ENCODE peak calls at places on chromosomes 3 and 15, in five cellular contexts. One of them, this sample, is unnamed. For H3K27me3, the result is how much of the 10 kb centered on the place peaks cover.

GRCh38 chr3:58585005-58585786 is 8.0 kb upstream of the FAM107A start:
- DNase-seq in breast epithelium: peak
- DNase-seq in neural progenitor cell: peak
- DNase-seq in endodermal cell: peak
- DNase-seq in AG04450: no peak
- DNase-seq in this sample: peak

GRCh38 chr15:82709421-82710207 is at the start of gene AP3B2:
- DNase-seq in AG04450: no peak
- DNase-seq in endodermal cell: peak
- DNase-seq in neural progenitor cell: peak
- DNase-seq in breast epithelium: peak
- DNase-seq in this sample: peak

GRCh38 chr3:127158614-127159221 is 34.2 kb upstream of the PRR23E start:
- DNase-seq in breast epithelium: peak
- DNase-seq in endodermal cell: peak
- DNase-seq in AG04450: no peak
- DNase-seq in neural progenitor cell: peak
- DNase-seq in this sample: peak

GRCh38 chr15:57761562-57761961 is 55.0 kb downstream of the POLR2M start:
- DNase-seq in breast epithelium: no peak
- DNase-seq in neural progenitor cell: no peak
- DNase-seq in endodermal cell: no peak
- DNase-seq in AG04450: no peak
- DNase-seq in this sample: no peak

GRCh38 chr15:41878355-41878699 is 15.5 kb downstream of the SPTBN5 start:
- DNase-seq in AG04450: no peak
- DNase-seq in neural progenitor cell: no peak
- DNase-seq in endodermal cell: no peak
- DNase-seq in breast epithelium: peak
- DNase-seq in this sample: no peak

GRCh38 chr15:74235962-74236361 is at the start of gene CCDC33:
- DNase-seq in AG04450: no peak
- DNase-seq in endodermal cell: no peak
- DNase-seq in breast epithelium: no peak
- DNase-seq in neural progenitor cell: no peak
- DNase-seq in this sample: no peak

GRCh38 chr3:113021471-113021870 is 30.7 kb downstream of the GTPBP8 start:
- DNase-seq in neural progenitor cell: no peak
- DNase-seq in breast epithelium: no peak
- DNase-seq in AG04450: no peak
- DNase-seq in endodermal cell: no peak
- DNase-seq in this sample: no peak

GRCh38 chr15:86624261-86625036 is 544.8 kb downstream of the AGBL1 start:
- DNase-seq in endodermal cell: peak
- DNase-seq in breast epithelium: no peak
- DNase-seq in AG04450: no peak
- DNase-seq in neural progenitor cell: peak
- DNase-seq in this sample: peak

GRCh38 chr3:57557088-57557537 is 1.0 kb downstream of the PDE12 start:
- DNase-seq in breast epithelium: no peak
- DNase-seq in endodermal cell: peak
- DNase-seq in neural progenitor cell: peak
- DNase-seq in AG04450: no peak
- DNase-seq in this sample: peak

GRCh38 chr3:127536818-127537810 is 53.4 kb downstream of the TPRA1 start:
- DNase-seq in breast epithelium: no peak
- DNase-seq in AG04450: no peak
- DNase-seq in neural progenitor cell: peak
- DNase-seq in endodermal cell: peak
- DNase-seq in this sample: peak

GRCh38 chr3:56980798-56981390 is 79.6 kb upstream of the SPATA12 start:
- DNase-seq in AG04450: peak
- DNase-seq in endodermal cell: no peak
- DNase-seq in breast epithelium: no peak
- DNase-seq in neural progenitor cell: no peak
- DNase-seq in this sample: no peak

GRCh38 chr15:33567652-33568051 is 256.9 kb downstream of the RYR3 start:
- DNase-seq in neural progenitor cell: no peak
- DNase-seq in breast epithelium: no peak
- DNase-seq in endodermal cell: no peak
- DNase-seq in AG04450: no peak
- DNase-seq in this sample: no peak

GRCh38 chr3:13501056-13501455 is 20.9 kb downstream of the HDAC11 start:
- DNase-seq in breast epithelium: no peak
- DNase-seq in neural progenitor cell: no peak
- DNase-seq in endodermal cell: no peak
- DNase-seq in AG04450: no peak
- DNase-seq in this sample: no peak

GRCh38 chr15:69593981-69594966 is 141.7 kb downstream of the RPLP1 start:
- DNase-seq in endodermal cell: peak
- DNase-seq in AG04450: no peak
- DNase-seq in breast epithelium: peak
- DNase-seq in neural progenitor cell: no peak
- DNase-seq in this sample: no peak

DNA sequence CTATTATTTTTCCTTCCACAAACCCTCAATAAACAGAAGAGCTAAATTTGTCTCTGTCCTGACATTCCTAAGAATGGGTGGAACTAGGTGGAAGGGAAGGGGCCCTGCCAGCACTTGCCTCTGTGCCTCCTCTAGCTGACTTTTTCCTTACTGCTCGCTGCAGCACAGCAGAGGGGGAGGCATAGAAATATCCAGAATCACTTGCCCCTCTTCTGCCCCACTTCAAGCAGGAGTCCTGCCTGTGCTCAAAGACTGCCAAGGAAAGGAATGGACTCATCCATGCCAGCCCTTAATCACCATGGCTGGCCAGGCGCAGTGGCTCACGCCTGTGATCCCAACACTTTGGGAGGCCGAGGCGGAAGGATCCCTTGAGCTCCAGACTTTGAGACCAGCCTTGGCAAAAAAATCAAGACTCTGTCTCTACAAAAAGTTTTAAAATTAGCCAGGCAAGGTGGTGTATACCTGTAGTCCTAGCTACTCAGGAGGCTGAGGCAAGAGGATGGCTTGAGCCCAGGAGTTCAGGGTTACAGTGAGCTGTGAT is 51.8 kb downstream of the ADCY5 start:
- DNase-seq in endodermal cell: no peak
- DNase-seq in neural progenitor cell: no peak
- DNase-seq in AG04450: no peak
- DNase-seq in breast epithelium: no peak
- DNase-seq in this sample: no peak
- H3K4me3 ChIP-seq in endodermal cell: no peak
- H3K4me3 ChIP-seq in neural progenitor cell: no peak
- H3K4me3 ChIP-seq in AG04450: no peak
- H3K4me3 ChIP-seq in breast epithelium: no peak
- H3K4me3 ChIP-seq in this sample: no peak

GRCh38 chr3:19457449-19457848 is 309.1 kb downstream of the KCNH8 start:
- DNase-seq in neural progenitor cell: no peak
- DNase-seq in breast epithelium: no peak
- DNase-seq in AG04450: no peak
- DNase-seq in endodermal cell: no peak
- DNase-seq in this sample: no peak
- H3K27me3 ChIP-seq in neural progenitor cell: under half
- H3K27me3 ChIP-seq in breast epithelium: under half
- H3K27me3 ChIP-seq in AG04450: under half
- H3K27me3 ChIP-seq in endodermal cell: under half
- H3K27me3 ChIP-seq in this sample: under half

DNA sequence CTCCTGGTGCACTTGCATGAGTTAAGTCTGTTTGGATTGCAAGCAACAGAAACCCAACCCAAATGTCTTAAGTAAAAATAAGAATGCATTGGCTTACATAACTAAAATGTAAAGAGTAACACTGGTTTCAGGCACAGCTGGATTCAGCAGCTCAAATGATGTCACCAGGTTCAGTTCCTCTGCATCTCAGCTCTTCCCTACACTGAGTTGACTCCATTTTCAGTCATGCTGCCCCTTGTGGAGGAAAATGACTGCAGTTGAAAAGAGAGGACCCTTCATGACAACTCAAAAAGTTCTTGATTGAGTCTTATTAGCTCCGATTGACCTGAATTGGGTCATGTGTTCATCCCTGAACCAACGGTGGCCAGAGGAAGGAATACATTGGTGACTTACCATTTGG is 138.5 kb upstream of the ABI3BP start:
- DNase-seq in AG04450: no peak
- DNase-seq in breast epithelium: no peak
- DNase-seq in neural progenitor cell: no peak
- DNase-seq in endodermal cell: no peak
- DNase-seq in this sample: no peak
- H3K4me3 ChIP-seq in AG04450: no peak
- H3K4me3 ChIP-seq in breast epithelium: no peak
- H3K4me3 ChIP-seq in neural progenitor cell: no peak
- H3K4me3 ChIP-seq in endodermal cell: peak
- H3K4me3 ChIP-seq in this sample: no peak

GRCh38 chr3:181723064-181723463 is 11.3 kb downstream of the SOX2 start:
- DNase-seq in endodermal cell: no peak
- DNase-seq in AG04450: no peak
- DNase-seq in breast epithelium: no peak
- DNase-seq in neural progenitor cell: no peak
- DNase-seq in this sample: peak
- H3K27me3 ChIP-seq in endodermal cell: half or more
- H3K27me3 ChIP-seq in AG04450: half or more
- H3K27me3 ChIP-seq in breast epithelium: under half
- H3K27me3 ChIP-seq in neural progenitor cell: under half
- H3K27me3 ChIP-seq in this sample: under half

DNA sequence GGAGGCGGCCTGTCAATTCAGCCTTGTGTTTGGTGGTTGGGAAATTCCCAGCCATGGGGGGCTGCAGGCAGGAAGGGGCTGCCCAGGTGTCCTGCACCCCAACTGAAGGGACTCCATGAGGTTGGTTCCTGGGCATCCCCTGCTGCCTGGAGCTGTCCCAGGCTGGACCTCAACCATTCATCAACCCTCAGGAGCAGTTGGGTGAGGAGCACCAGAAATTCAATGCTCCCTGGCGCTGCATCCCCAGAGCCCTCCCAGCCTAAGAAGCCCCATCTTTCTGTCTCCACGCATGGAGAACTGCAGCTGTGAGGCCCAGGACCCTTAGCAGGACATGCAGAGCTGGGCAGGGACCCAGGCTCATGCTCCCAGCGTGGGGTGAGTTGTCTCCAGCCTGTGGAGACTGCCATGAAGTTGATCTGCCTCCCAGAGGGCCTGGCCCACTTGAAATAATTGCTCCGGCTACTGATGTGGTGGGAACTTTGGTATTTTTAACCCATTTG is 8.0 kb upstream of the SEMA3B start:
- DNase-seq in breast epithelium: no peak
- DNase-seq in endodermal cell: no peak
- DNase-seq in AG04450: no peak
- DNase-seq in neural progenitor cell: no peak
- DNase-seq in this sample: no peak
- H3K4me3 ChIP-seq in breast epithelium: peak
- H3K4me3 ChIP-seq in endodermal cell: peak
- H3K4me3 ChIP-seq in AG04450: no peak
- H3K4me3 ChIP-seq in neural progenitor cell: peak
- H3K4me3 ChIP-seq in this sample: peak